ENCODE peak calls at places on chromosomes 1 and 21, in eight cellular contexts. I is IMR-90, R is mucosa of descending colon, L is lower lobe of right lung, W is epithelial cell of esophagus, X is upper lobe of left lung, E is adrenal gland, Q is AG09309. C is an unnamed sample.

GRCh38 chr1:167629681-167630567 is at the start of gene RCSD1:
- DNase-seq in I (no peak), R (peak; percentile 77), L (peak; percentile 64), W (peak; percentile 16), X (peak; percentile 92), E (peak; percentile 25), Q (no peak), C (no peak)

GRCh38 chr1:201731142-201731541 is 97.8 kb upstream of the IPO9 start:
- DNase-seq in I (no peak), R (no peak), L (no peak), W (no peak), X (peak; percentile 25), E (no peak), Q (no peak), C (no peak)

GRCh38 chr1:10399487-10399917 is 638 bp downstream of the PGD start:
- DNase-seq in I (peak; percentile 54), R (peak; percentile 62), L (peak; percentile 75), W (peak; percentile 39), X (no peak), E (peak; percentile 36), Q (no peak), C (peak; percentile 55)

GRCh38 chr1:180946537-180947507 is 34.1 kb downstream of the KIAA1614 start:
- DNase-seq in I (no peak), R (no peak), L (no peak), W (no peak), X (no peak), E (no peak), Q (no peak), C (no peak)

GRCh38 chr1:41727749-41728115 is 191.0 kb downstream of the HIVEP3 start:
- DNase-seq in I (no peak), R (no peak), L (no peak), W (no peak), X (no peak), E (no peak), Q (no peak), C (no peak)

GRCh38 chr1:40594187-40594531 is 62.7 kb downstream of the ZNF684 start:
- DNase-seq in I (no peak), R (no peak), L (no peak), W (no peak), X (no peak), E (no peak), Q (no peak), C (no peak)

GRCh38 chr1:151455231-151455630 is 4.1 kb downstream of the POGZ start:
- DNase-seq in I (no peak), R (no peak), L (no peak), W (no peak), X (no peak), E (no peak), Q (no peak), C (no peak)

GRCh38 chr1:82950606-82951200 is 1048.2 kb downstream of the TTLL7 start:
- DNase-seq in I (no peak), R (no peak), L (no peak), W (no peak), X (no peak), E (no peak), Q (no peak), C (no peak)

GRCh38 chr1:41844255-41844654 is 74.5 kb downstream of the HIVEP3 start:
- DNase-seq in I (no peak), R (no peak), L (no peak), W (no peak), X (no peak), E (no peak), Q (no peak), C (no peak)

GRCh38 chr1:17564458-17565393 is 25.2 kb downstream of the ARHGEF10L start:
- DNase-seq in I (no peak), R (no peak), L (no peak), W (no peak), X (no peak), E (no peak), Q (no peak), C (no peak)

GRCh38 chr1:83531910-83532309 is 467.0 kb downstream of the TTLL7 start:
- DNase-seq in I (no peak), R (no peak), L (no peak), W (no peak), X (no peak), E (no peak), Q (no peak), C (no peak)

GRCh38 chr21:21165063-21165645 is 166.9 kb downstream of the NCAM2 start:
- DNase-seq in I (peak; percentile 97), R (no peak), L (no peak), W (no peak), X (no peak), E (no peak), Q (peak; percentile 34), C (peak; percentile 94)

GRCh38 chr1:109283748-109284600 is 1.0 kb upstream of the PSRC1 start:
- DNase-seq in I (no peak), R (no peak), L (no peak), W (no peak), X (no peak), E (no peak), Q (no peak), C (no peak)

GRCh38 chr1:109280768-109281356 is 2.1 kb downstream of the PSRC1 start:
- DNase-seq in I (no peak), R (no peak), L (no peak), W (no peak), X (no peak), E (no peak), Q (no peak), C (no peak)

GRCh38 chr1:109281680-109282496 is 1.1 kb downstream of the PSRC1 start:
- DNase-seq in I (no peak), R (no peak), L (no peak), W (no peak), X (no peak), E (no peak), Q (no peak), C (peak; percentile 16)

GRCh38 chr1:109282952-109283747 is at the start of gene PSRC1:
- DNase-seq in I (peak; percentile 96), R (peak; percentile 96), L (peak; percentile 96), W (peak; percentile 97), X (peak; percentile 95), E (peak; percentile 95), Q (peak; percentile 83), C (peak; percentile 93)

DNA sequence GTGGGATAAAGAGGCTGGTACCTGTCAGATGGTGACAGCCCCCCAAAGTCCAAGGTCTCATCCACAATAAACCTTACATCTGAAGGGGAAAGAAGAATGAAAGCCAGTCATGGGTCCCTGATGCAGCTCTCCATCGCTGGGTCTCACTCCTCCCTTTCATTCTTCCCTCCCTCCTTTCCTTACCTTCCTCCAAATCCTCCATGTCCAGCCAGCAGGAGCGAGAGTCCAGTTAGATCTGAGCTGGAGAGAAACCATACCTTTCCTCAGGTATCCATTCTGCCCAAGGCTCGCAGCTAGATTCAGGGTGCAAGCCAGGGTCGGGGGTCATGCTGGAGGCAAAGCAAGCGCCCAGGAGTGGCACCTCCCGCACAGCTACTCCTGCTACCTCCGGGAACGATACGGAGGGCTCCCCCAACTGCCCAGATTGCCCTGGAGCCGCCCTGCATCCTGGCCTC is 421 bp downstream of the PSRC1 start:
- DNase-seq in I (no peak), R (no peak), L (no peak), W (no peak), X (no peak), E (no peak), Q (no peak), C (no peak)
- TF ChIP-seq CTCF in I (no peak), R (no peak), L (no peak), W (no peak), X (no peak), E (no peak), Q (no peak), C (no peak)

DNA sequence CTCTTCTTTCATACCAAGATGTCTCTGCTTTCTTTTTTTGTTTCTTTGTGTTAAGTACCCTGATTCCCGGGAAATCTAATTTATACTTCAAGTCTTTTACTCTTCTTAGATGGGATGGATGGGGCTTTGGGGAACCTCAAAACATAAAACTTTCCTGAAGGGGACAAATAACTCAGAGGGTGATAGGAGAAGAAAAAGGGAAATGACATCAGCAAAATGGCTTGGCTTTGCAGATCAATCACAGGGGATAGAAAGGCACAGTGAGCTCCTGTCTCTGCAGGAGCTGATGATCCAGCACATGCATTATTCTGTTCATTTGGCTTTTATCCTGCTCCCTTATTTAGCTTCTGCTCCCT is 1.4 kb upstream of the CA14 start:
- DNase-seq in I (no peak), R (no peak), L (no peak), W (no peak), X (no peak), E (no peak), Q (no peak), C (no peak)
- H3K4me3 ChIP-seq in I (no peak overlapping the region), R (no peak overlapping the region), L (peak overlapping the region; percentile 44), W (no peak overlapping the region), X (peak overlapping the region; percentile 44), E (no peak overlapping the region), Q (no peak overlapping the region), C (no peak overlapping the region)

GRCh38 chr1:20233394-20233793 is 47.1 kb upstream of the PLA2G2C start:
- DNase-seq in I (peak; percentile 38), R (no peak), L (no peak), W (peak; percentile 32), X (no peak), E (no peak), Q (no peak), C (peak; percentile 52)
- TF ChIP-seq CTCF in I (peak; percentile 42), R (no peak), L (peak; percentile 26), W (peak; percentile 27), X (no peak), E (no peak), Q (peak; percentile 33), C (peak; percentile 54)

GRCh38 chr1:51709951-51710350 is 93.1 kb downstream of the OSBPL9 start:
- DNase-seq in I (no peak), R (no peak), L (no peak), W (no peak), X (no peak), E (no peak), Q (no peak), C (no peak)

GRCh38 chr1:51712590-51712989 is 95.7 kb downstream of the OSBPL9 start:
- DNase-seq in I (no peak), R (no peak), L (no peak), W (no peak), X (no peak), E (no peak), Q (no peak), C (no peak)

GRCh38 chr1:51717842-51718241 is 101.0 kb downstream of the OSBPL9 start:
- DNase-seq in I (no peak), R (no peak), L (no peak), W (no peak), X (no peak), E (no peak), Q (no peak), C (no peak)

GRCh38 chr1:51715369-51715768 is 98.5 kb downstream of the OSBPL9 start:
- DNase-seq in I (no peak), R (no peak), L (no peak), W (no peak), X (no peak), E (no peak), Q (no peak), C (no peak)

DNA sequence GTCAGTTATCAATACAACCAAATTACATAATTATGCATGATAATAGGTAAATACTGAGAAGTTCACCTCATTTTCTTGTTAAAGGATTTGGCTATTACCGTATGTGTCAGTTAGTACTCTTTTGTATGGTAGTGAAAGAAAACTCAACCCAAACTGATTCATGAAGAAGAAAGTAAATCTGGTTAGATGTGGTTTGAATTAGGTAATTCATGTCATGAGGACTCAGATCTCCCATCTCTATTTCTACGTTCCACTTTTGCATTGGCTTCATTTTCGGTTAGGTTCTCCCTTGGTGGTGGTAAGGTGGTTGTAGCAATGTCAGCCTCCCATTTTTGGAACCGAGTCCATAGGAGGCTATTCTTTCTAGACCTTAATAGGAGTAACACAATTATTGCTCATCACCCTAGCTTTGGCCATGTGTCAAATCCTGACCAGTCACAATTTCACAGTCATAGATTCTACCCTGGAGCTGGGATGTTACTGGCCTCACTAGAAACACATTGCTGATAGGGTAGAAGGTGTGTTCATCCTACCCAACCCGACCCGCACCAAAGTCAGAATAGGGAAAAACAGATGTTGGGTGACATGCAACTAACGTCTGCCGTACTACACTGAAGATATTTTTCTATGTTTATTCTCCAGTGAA is 97.6 kb downstream of the OSBPL9 start:
- DNase-seq in I (peak; percentile 10), R (no peak), L (no peak), W (no peak), X (no peak), E (no peak), Q (no peak), C (peak; percentile 56)
- H3K4me3 ChIP-seq in I (no peak overlapping the region), R (no peak overlapping the region), L (no peak overlapping the region), W (no peak overlapping the region), X (no peak overlapping the region), E (no peak overlapping the region), Q (no peak overlapping the region), C (no peak overlapping the region)

C was measured in fibroblast of mammary gland.